ENCODE peak calls at places on chromosomes 13 and 19, in seven cellular contexts. One of them, this sample, is unnamed. For H3K4me1 and H3K27me3, the result is how much of the 10 kb centered on the place peaks cover.

GRCh38 chr13:45209229-45209628 is 8.4 kb upstream of the KCTD4 start:
- DNase-seq in K562: no peak
- DNase-seq in ovary: no peak
- DNase-seq in SK-N-SH: no peak
- DNase-seq in tibial nerve: no peak
- DNase-seq in suprapubic skin: no peak
- DNase-seq in transverse colon: no peak
- DNase-seq in this sample: no peak

GRCh38 chr19:27894906-27895754 is 1317.8 kb downstream of the UQCRFS1 start:
- DNase-seq in K562: no peak
- DNase-seq in ovary: no peak
- DNase-seq in SK-N-SH: no peak
- DNase-seq in tibial nerve: no peak
- DNase-seq in suprapubic skin: no peak
- DNase-seq in transverse colon: no peak
- DNase-seq in this sample: no peak

GRCh38 chr13:36157475-36157874 is 26.3 kb upstream of the DCLK1 start:
- DNase-seq in K562: no peak
- DNase-seq in ovary: no peak
- DNase-seq in SK-N-SH: no peak
- DNase-seq in tibial nerve: no peak
- DNase-seq in suprapubic skin: no peak
- DNase-seq in transverse colon: no peak
- DNase-seq in this sample: no peak

GRCh38 chr13:93881418-93881817 is 598.1 kb downstream of the DCT start:
- DNase-seq in K562: no peak
- DNase-seq in ovary: no peak
- DNase-seq in SK-N-SH: no peak
- DNase-seq in tibial nerve: no peak
- DNase-seq in suprapubic skin: no peak
- DNase-seq in transverse colon: no peak
- DNase-seq in this sample: no peak

GRCh38 chr19:10587839-10588150 is 683 bp upstream of the AP1M2 start:
- DNase-seq in K562: no peak
- DNase-seq in ovary: no peak
- DNase-seq in SK-N-SH: no peak
- DNase-seq in tibial nerve: no peak
- DNase-seq in suprapubic skin: no peak
- DNase-seq in transverse colon: no peak
- DNase-seq in this sample: no peak

GRCh38 chr13:99288069-99288468 is 19.1 kb downstream of the GPR183 start:
- DNase-seq in K562: no peak
- DNase-seq in ovary: no peak
- DNase-seq in SK-N-SH: no peak
- DNase-seq in tibial nerve: no peak
- DNase-seq in suprapubic skin: no peak
- DNase-seq in transverse colon: no peak
- DNase-seq in this sample: no peak

GRCh38 chr19:37304190-37304883 is 66.6 kb upstream of the ZNF527 start:
- DNase-seq in K562: peak
- DNase-seq in ovary: peak
- DNase-seq in SK-N-SH: peak
- DNase-seq in tibial nerve: no peak
- DNase-seq in suprapubic skin: peak
- DNase-seq in transverse colon: peak
- DNase-seq in this sample: no peak

GRCh38 chr13:107824636-107825035 is 390.7 kb downstream of the LIG4 start:
- DNase-seq in K562: no peak
- DNase-seq in ovary: no peak
- DNase-seq in SK-N-SH: no peak
- DNase-seq in tibial nerve: no peak
- DNase-seq in suprapubic skin: no peak
- DNase-seq in transverse colon: no peak
- DNase-seq in this sample: no peak

GRCh38 chr13:38947049-38947448 is 43.6 kb downstream of the STOML3 start:
- DNase-seq in K562: no peak
- DNase-seq in ovary: no peak
- DNase-seq in SK-N-SH: no peak
- DNase-seq in tibial nerve: no peak
- DNase-seq in suprapubic skin: no peak
- DNase-seq in transverse colon: no peak
- DNase-seq in this sample: no peak

GRCh38 chr19:37951816-37952210 is 44.8 kb downstream of the SIPA1L3 start:
- DNase-seq in K562: no peak
- DNase-seq in ovary: no peak
- DNase-seq in SK-N-SH: no peak
- DNase-seq in tibial nerve: no peak
- DNase-seq in suprapubic skin: no peak
- DNase-seq in transverse colon: no peak
- DNase-seq in this sample: peak

GRCh38 chr19:51168571-51169282 is 26.6 kb downstream of the SIGLEC7 start:
- DNase-seq in K562: no peak
- DNase-seq in ovary: peak
- DNase-seq in SK-N-SH: no peak
- DNase-seq in tibial nerve: no peak
- DNase-seq in suprapubic skin: no peak
- DNase-seq in transverse colon: no peak
- DNase-seq in this sample: no peak

GRCh38 chr19:43504426-43505185 is at the start of gene PHLDB3:
- DNase-seq in K562: peak
- DNase-seq in ovary: peak
- DNase-seq in SK-N-SH: peak
- DNase-seq in tibial nerve: no peak
- DNase-seq in suprapubic skin: no peak
- DNase-seq in transverse colon: peak
- DNase-seq in this sample: peak

GRCh38 chr19:17948474-17948966 is 15.7 kb downstream of the CCDC124 start:
- DNase-seq in K562: no peak
- DNase-seq in ovary: no peak
- DNase-seq in SK-N-SH: no peak
- DNase-seq in tibial nerve: no peak
- DNase-seq in suprapubic skin: no peak
- DNase-seq in transverse colon: no peak
- DNase-seq in this sample: no peak

GRCh38 chr19:32318884-32319520 is 26.4 kb upstream of the ZNF507 start:
- DNase-seq in K562: peak
- DNase-seq in ovary: no peak
- DNase-seq in SK-N-SH: peak
- DNase-seq in tibial nerve: no peak
- DNase-seq in suprapubic skin: no peak
- DNase-seq in transverse colon: no peak
- DNase-seq in this sample: no peak

GRCh38 chr13:35888327-35888940 is 242.7 kb downstream of the DCLK1 start:
- DNase-seq in K562: no peak
- DNase-seq in ovary: no peak
- DNase-seq in SK-N-SH: peak
- DNase-seq in tibial nerve: no peak
- DNase-seq in suprapubic skin: no peak
- DNase-seq in transverse colon: no peak
- DNase-seq in this sample: no peak

GRCh38 chr13:48797127-48797526 is 143.4 kb downstream of the CYSLTR2 start:
- DNase-seq in K562: no peak
- DNase-seq in ovary: no peak
- DNase-seq in SK-N-SH: no peak
- DNase-seq in tibial nerve: no peak
- DNase-seq in suprapubic skin: no peak
- DNase-seq in transverse colon: no peak
- DNase-seq in this sample: no peak

GRCh38 chr13:109782823-109783411 is 3.5 kb downstream of the IRS2 start:
- DNase-seq in K562: no peak
- DNase-seq in ovary: no peak
- DNase-seq in SK-N-SH: peak
- DNase-seq in tibial nerve: no peak
- DNase-seq in suprapubic skin: no peak
- DNase-seq in transverse colon: no peak
- DNase-seq in this sample: no peak

GRCh38 chr19:55216461-55217198 is 7.3 kb upstream of the PTPRH start:
- DNase-seq in K562: peak
- DNase-seq in ovary: peak
- DNase-seq in SK-N-SH: peak
- DNase-seq in tibial nerve: peak
- DNase-seq in suprapubic skin: no peak
- DNase-seq in transverse colon: peak
- DNase-seq in this sample: peak

GRCh38 chr13:111610077-111610476 is 289.6 kb downstream of the TEX29 start:
- DNase-seq in K562: no peak
- DNase-seq in ovary: no peak
- DNase-seq in SK-N-SH: no peak
- DNase-seq in tibial nerve: no peak
- DNase-seq in suprapubic skin: no peak
- DNase-seq in transverse colon: no peak
- DNase-seq in this sample: no peak

GRCh38 chr19:2974342-2974932 is 2.9 kb upstream of the TLE6 start:
- DNase-seq in K562: peak
- DNase-seq in ovary: no peak
- DNase-seq in SK-N-SH: no peak
- DNase-seq in tibial nerve: peak
- DNase-seq in suprapubic skin: no peak
- DNase-seq in transverse colon: no peak
- DNase-seq in this sample: no peak

GRCh38 chr19:2976609-2977000 is 759 bp upstream of the TLE6 start:
- DNase-seq in K562: no peak
- DNase-seq in ovary: no peak
- DNase-seq in SK-N-SH: peak
- DNase-seq in tibial nerve: no peak
- DNase-seq in suprapubic skin: no peak
- DNase-seq in transverse colon: no peak
- DNase-seq in this sample: no peak

GRCh38 chr19:2970201-2970838 is 7.0 kb upstream of the TLE6 start:
- DNase-seq in K562: no peak
- DNase-seq in ovary: no peak
- DNase-seq in SK-N-SH: no peak
- DNase-seq in tibial nerve: no peak
- DNase-seq in suprapubic skin: no peak
- DNase-seq in transverse colon: no peak
- DNase-seq in this sample: no peak

GRCh38 chr19:2977001-2977685 is at the start of gene TLE6:
- DNase-seq in K562: peak
- DNase-seq in ovary: peak
- DNase-seq in SK-N-SH: peak
- DNase-seq in tibial nerve: peak
- DNase-seq in suprapubic skin: peak
- DNase-seq in transverse colon: peak
- DNase-seq in this sample: peak

DNA sequence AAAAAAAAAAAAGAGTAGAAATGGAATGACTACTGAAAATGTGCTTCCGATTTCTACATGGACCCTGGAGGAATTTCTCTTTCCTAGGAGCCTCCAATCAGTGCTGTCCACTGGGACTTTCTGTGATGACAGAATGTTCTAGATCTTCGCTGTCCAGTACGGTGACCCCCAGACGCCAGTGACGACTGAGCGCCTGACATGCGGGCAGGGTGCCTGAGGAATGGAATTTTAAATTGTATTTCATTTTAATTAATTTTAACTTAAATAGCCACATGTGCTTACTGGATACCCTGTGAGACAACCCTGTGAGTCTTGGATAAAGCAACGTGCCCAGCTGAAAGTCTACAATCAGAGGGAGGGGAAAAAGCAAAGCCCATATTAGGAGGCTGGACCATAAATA is 4.1 kb upstream of the TLE6 start:
- DNase-seq in K562: no peak
- DNase-seq in ovary: no peak
- DNase-seq in SK-N-SH: no peak
- DNase-seq in tibial nerve: peak
- DNase-seq in suprapubic skin: no peak
- DNase-seq in transverse colon: no peak
- DNase-seq in this sample: no peak
- TF ChIP-seq EP300 in K562: no peak
- TF ChIP-seq EP300 in ovary: peak
- TF ChIP-seq EP300 in SK-N-SH: no peak
- TF ChIP-seq EP300 in tibial nerve: peak
- TF ChIP-seq EP300 in suprapubic skin: peak
- TF ChIP-seq EP300 in transverse colon: peak
- TF ChIP-seq EP300 in this sample: no peak

DNA sequence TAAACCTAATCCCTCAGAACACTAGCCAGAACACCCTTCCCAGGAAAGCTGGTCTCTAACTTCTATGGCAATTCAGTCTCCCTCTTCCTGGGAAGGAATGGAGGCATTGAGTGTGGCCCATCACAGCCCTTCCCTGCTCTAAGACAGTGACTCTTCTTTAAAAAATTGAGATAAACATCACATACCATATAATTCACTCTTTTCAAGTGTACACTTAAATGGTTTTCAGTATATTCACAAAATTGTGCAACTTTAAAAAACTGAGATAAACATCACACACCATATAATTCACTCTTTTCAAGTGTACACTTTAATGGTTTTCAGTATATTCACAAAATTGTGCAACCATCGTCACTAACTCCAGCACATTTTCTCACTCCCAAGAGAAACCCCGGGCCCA is 116.5 kb downstream of the MIPEP start:
- DNase-seq in K562: no peak
- DNase-seq in ovary: no peak
- DNase-seq in SK-N-SH: no peak
- DNase-seq in tibial nerve: no peak
- DNase-seq in suprapubic skin: no peak
- DNase-seq in transverse colon: no peak
- DNase-seq in this sample: no peak
- H3K4me1 ChIP-seq in K562: under half
- H3K4me1 ChIP-seq in ovary: under half
- H3K4me1 ChIP-seq in SK-N-SH: under half
- H3K4me1 ChIP-seq in tibial nerve: under half
- H3K4me1 ChIP-seq in suprapubic skin: under half
- H3K4me1 ChIP-seq in transverse colon: under half
- H3K4me1 ChIP-seq in this sample: under half

GRCh38 chr19:46031781-46032596 is 8.8 kb downstream of the IGFL4 start:
- DNase-seq in K562: no peak
- DNase-seq in ovary: no peak
- DNase-seq in SK-N-SH: no peak
- DNase-seq in tibial nerve: no peak
- DNase-seq in suprapubic skin: no peak
- DNase-seq in transverse colon: no peak
- DNase-seq in this sample: no peak

GRCh38 chr19:46035546-46035945 is 5.3 kb downstream of the IGFL4 start:
- DNase-seq in K562: no peak
- DNase-seq in ovary: no peak
- DNase-seq in SK-N-SH: no peak
- DNase-seq in tibial nerve: no peak
- DNase-seq in suprapubic skin: no peak
- DNase-seq in transverse colon: no peak
- DNase-seq in this sample: no peak

GRCh38 chr19:46032597-46033025 is 8.2 kb downstream of the IGFL4 start:
- DNase-seq in K562: no peak
- DNase-seq in ovary: no peak
- DNase-seq in SK-N-SH: no peak
- DNase-seq in tibial nerve: no peak
- DNase-seq in suprapubic skin: no peak
- DNase-seq in transverse colon: no peak
- DNase-seq in this sample: no peak

GRCh38 chr19:46033401-46033800 is 7.4 kb downstream of the IGFL4 start:
- DNase-seq in K562: no peak
- DNase-seq in ovary: no peak
- DNase-seq in SK-N-SH: no peak
- DNase-seq in tibial nerve: no peak
- DNase-seq in suprapubic skin: no peak
- DNase-seq in transverse colon: no peak
- DNase-seq in this sample: no peak

GRCh38 chr19:46030861-46031550 is 8.2 kb upstream of the PGLYRP1 start:
- DNase-seq in K562: no peak
- DNase-seq in ovary: no peak
- DNase-seq in SK-N-SH: no peak
- DNase-seq in tibial nerve: no peak
- DNase-seq in suprapubic skin: peak
- DNase-seq in transverse colon: no peak
- DNase-seq in this sample: no peak
- H3K27me3 ChIP-seq in K562: under half
- H3K27me3 ChIP-seq in ovary: under half
- H3K27me3 ChIP-seq in SK-N-SH: under half
- H3K27me3 ChIP-seq in tibial nerve: under half
- H3K27me3 ChIP-seq in suprapubic skin: under half
- H3K27me3 ChIP-seq in transverse colon: under half
- H3K27me3 ChIP-seq in this sample: half or more

GRCh38 chr13:40221460-40222201 is 444.8 kb downstream of the FOXO1 start:
- DNase-seq in K562: no peak
- DNase-seq in ovary: no peak
- DNase-seq in SK-N-SH: no peak
- DNase-seq in tibial nerve: peak
- DNase-seq in suprapubic skin: no peak
- DNase-seq in transverse colon: peak
- DNase-seq in this sample: no peak
- TF ChIP-seq EP300 in K562: no peak
- TF ChIP-seq EP300 in ovary: peak
- TF ChIP-seq EP300 in SK-N-SH: no peak
- TF ChIP-seq EP300 in tibial nerve: peak
- TF ChIP-seq EP300 in suprapubic skin: peak
- TF ChIP-seq EP300 in transverse colon: peak
- TF ChIP-seq EP300 in this sample: peak